ENCODE peak calls at places on chromosomes 16 and 17, in nine cellular contexts. F, I, C, E, H, Z, L, Y and J are unnamed samples.

GRCh38 chr16:1296688-1297412 is 12.6 kb upstream of the UBE2I start:
- DNase-seq in I (peak; percentile 13), H (peak; percentile 23), F (peak; percentile 57), C (no peak), Z (no peak), Y (no peak), E (no peak), L (peak; percentile 34), J (no peak)

GRCh38 chr16:74275031-74275636 is 21.5 kb upstream of the PSMD7 start:
- DNase-seq in F (peak; percentile 53), Y (no peak), C (no peak), Z (peak; percentile 42), H (peak; percentile 58), E (no peak), L (no peak), I (peak; percentile 9), J (no peak)

GRCh38 chr16:55436587-55436986 is 42.4 kb upstream of the MMP2 start:
- DNase-seq in L (no peak), E (no peak), Y (no peak), I (no peak), Z (no peak), H (no peak), F (no peak), C (no peak), J (peak; percentile 16)

GRCh38 chr17:1147664-1148063 is 32.1 kb downstream of the ABR start:
- DNase-seq in L (no peak), E (no peak), C (peak; percentile 62), Y (no peak), Z (peak; percentile 62), F (peak; percentile 83), I (peak; percentile 78), H (peak; percentile 68), J (no peak)

GRCh38 chr17:74512041-74512440 is 19.2 kb downstream of the CD300LB start:
- DNase-seq in H (no peak), C (no peak), L (no peak), F (no peak), Z (peak; percentile 58), E (no peak), I (no peak), Y (no peak), J (no peak)

GRCh38 chr16:25014500-25015147 is 545 bp downstream of the ARHGAP17 start:
- DNase-seq in F (peak; percentile 63), Z (peak; percentile 61), E (no peak), H (peak; percentile 57), C (peak; percentile 79), L (no peak), Y (no peak), I (peak; percentile 18), J (no peak)

GRCh38 chr17:31935512-31935911 is 1.3 kb upstream of the SUZ12 start:
- DNase-seq in H (no peak), Z (no peak), L (no peak), E (no peak), C (no peak), F (no peak), I (no peak), Y (no peak), J (no peak)

GRCh38 chr17:17921192-17922082 is 50.8 kb downstream of the TOM1L2 start:
- DNase-seq in E (peak; percentile 85), I (peak; percentile 22), H (peak; percentile 92), C (peak; percentile 89), L (peak; percentile 87), Z (peak; percentile 95), Y (no peak), F (peak; percentile 80), J (peak; percentile 77)

GRCh38 chr16:85261657-85262557 is 149.6 kb upstream of the CIBAR2 start:
- DNase-seq in L (no peak), I (no peak), F (no peak), E (no peak), Y (no peak), Z (no peak), H (no peak), C (no peak), J (no peak)

GRCh38 chr17:50203589-50204345 is 2.3 kb upstream of the COL1A1 start:
- DNase-seq in F (no peak), I (no peak), E (peak; percentile 93), H (peak; percentile 62), Z (peak; percentile 89), Y (no peak), L (peak; percentile 99), C (no peak), J (peak; percentile 99)

GRCh38 chr17:55663395-55663794 is 59.3 kb downstream of the TMEM100 start:
- DNase-seq in F (no peak), I (no peak), Y (no peak), L (no peak), Z (no peak), E (no peak), C (no peak), H (no peak), J (no peak)

GRCh38 chr17:77786740-77787505 is 171.6 kb upstream of the TNRC6C start:
- DNase-seq in Z (no peak), F (no peak), I (no peak), C (no peak), Y (no peak), H (no peak), L (no peak), E (no peak), J (no peak)

GRCh38 chr17:31366088-31366487 is 25.4 kb upstream of the RAB11FIP4 start:
- DNase-seq in I (no peak), L (no peak), Y (no peak), E (no peak), C (no peak), H (no peak), F (no peak), Z (no peak), J (no peak)

GRCh38 chr17:59311051-59311468 is 20.4 kb upstream of the YPEL2 start:
- DNase-seq in Y (peak; percentile 11), L (no peak), Z (peak; percentile 69), H (peak; percentile 66), C (peak; percentile 81), E (no peak), I (peak; percentile 74), F (peak; percentile 82), J (no peak)